ENCODE peak calls at places on chromosomes 6 and 20, in four cellular contexts. U is GM12878, J is HepG2, H is WTC11. V is an unnamed sample.

GRCh38 chr20:6644818-6645620 is 122.5 kb upstream of the BMP2 start:
- DNase-seq in U (no peak), J (no peak), H (no peak), V (no peak)

GRCh38 chr6:32153252-32153834 is 598 bp upstream of the PPT2 start:
- DNase-seq in U (no peak), J (peak), H (peak), V (peak)

GRCh38 chr6:34341481-34341971 is 50.9 kb downstream of the NUDT3 start:
- DNase-seq in U (no peak), J (no peak), H (no peak), V (no peak)

GRCh38 chr6:72642435-72642834 is 20.6 kb downstream of the KCNQ5 start:
- DNase-seq in U (no peak), J (no peak), H (no peak), V (no peak)

GRCh38 chr6:53651764-53652401 is 13.7 kb downstream of the KLHL31 start:
- DNase-seq in U (no peak), J (peak), H (peak), V (no peak)

GRCh38 chr6:81785340-81785739 is 32.9 kb upstream of the TENT5A start:
- DNase-seq in U (no peak), J (no peak), H (no peak), V (no peak)

GRCh38 chr6:111559193-111560097 is 46.2 kb downstream of the TRAF3IP2 start:
- DNase-seq in U (no peak), J (peak), H (no peak), V (no peak)

GRCh38 chr6:129212081-129212480 is 329.1 kb downstream of the LAMA2 start:
- DNase-seq in U (no peak), J (no peak), H (no peak), V (no peak)

GRCh38 chr6:111580826-111581505 is 24.7 kb downstream of the TRAF3IP2 start:
- DNase-seq in U (no peak), J (no peak), H (peak), V (no peak)

DNA sequence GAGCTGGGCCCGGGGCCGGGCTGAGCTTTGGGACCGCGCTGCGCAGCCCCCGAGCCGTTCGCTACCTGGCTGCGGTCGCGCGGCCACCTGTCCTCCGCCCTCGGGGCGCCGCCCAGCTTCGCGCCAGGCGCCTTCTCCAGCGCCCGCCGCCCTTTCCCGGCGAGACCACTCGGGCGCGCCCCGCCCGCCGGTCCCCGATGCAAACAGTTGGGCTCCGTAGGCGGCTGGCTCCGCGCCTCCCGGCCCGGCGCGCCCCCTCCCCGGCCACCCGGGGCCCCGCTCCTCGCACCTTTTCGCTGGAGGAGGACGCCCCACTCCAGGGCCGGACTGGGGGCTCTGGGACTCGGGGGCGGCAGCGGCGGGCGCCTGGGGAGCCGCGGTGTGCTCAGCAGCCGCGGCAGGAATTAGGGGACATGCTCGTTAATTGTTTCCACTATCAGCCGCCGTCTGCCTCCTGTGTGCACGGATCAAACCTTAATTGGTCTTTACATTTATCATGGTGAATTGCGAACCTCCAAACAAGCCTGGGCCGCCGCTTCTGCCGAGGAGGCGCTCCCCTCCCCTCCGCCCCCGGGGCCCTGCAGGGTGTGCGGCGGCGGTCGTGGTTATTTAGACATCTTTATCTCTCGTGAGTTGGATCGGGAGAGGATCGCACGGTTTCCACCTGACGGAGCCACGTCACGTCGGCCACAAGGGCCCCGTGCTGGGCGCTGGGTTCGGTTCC is 916 bp upstream of the CNR1 start:
- DNase-seq in U (no peak), J (no peak), H (peak), V (no peak)
- TF ChIP-seq TCF7 in U (no peak), J (no peak), H (no peak), V (no peak)

DNA sequence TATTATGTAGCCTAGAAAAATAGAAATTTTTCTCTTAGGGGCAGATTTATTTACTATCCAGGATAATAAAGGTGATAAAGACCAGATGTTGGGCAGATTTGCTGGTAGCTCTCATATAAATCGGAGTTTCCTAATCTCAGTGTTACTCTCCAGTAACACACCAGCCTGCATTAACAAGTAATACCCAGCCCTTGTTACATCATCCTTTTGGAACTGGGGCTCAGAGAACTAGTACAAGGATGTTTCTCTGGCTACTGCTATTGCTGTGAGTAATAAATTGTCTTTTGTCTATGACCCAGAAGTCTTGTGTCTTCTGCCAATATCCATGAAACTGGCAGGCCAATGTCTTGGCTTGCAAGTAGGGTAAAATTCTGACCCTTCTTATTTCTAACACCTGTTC is 16.8 kb downstream of the TPD52L1 start:
- DNase-seq in U (no peak), J (no peak), H (no peak), V (no peak)
- TF ChIP-seq TCF7 in U (no peak), J (no peak), H (no peak), V (no peak)

DNA sequence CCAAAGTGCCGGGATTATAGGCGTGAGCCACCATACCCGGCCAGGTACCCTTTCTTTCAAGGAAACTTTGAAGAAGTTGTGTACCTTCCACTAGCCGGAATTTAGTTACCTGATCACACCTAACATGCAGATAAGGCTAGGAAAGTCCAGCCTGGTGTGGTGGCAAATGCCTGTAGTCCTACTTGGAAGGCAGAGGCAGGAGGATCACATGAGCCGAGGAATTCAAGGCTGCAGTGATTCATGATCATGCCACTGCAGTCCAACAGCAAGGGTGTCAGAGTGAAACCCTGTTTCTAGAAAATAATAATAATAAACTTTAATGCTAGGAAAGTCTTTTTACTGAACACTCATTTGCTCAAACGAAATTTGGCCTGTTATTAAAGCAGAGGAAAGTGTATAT is 21.0 kb downstream of the NFYA start:
- DNase-seq in U (no peak), J (no peak), H (no peak), V (no peak)
- TF ChIP-seq TCF7 in U (no peak), J (no peak), H (no peak), V (no peak)

DNA sequence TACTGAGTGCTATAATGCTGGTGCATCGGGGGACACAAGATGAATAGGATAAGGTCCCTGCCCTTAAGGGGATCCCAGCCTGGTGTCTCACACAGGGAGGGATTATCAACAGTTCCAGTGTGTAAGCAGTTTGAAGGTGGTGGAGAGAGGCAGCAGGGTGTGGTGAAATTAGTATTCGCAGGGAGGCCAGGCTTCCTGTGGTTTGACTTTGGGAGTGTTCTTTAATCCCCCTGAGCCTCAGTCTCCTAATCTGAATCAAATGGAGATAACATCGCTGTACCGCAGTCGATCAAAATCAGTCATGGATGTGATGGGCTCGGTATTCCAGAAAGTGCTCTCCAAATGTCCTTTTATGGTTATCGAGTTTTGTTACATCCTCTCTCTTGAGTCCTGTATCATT is 288.1 kb upstream of the SUPT3H start:
- DNase-seq in U (no peak), J (no peak), H (no peak), V (no peak)
- TF ChIP-seq TCF7 in U (no peak), J (no peak), H (no peak), V (no peak)

DNA sequence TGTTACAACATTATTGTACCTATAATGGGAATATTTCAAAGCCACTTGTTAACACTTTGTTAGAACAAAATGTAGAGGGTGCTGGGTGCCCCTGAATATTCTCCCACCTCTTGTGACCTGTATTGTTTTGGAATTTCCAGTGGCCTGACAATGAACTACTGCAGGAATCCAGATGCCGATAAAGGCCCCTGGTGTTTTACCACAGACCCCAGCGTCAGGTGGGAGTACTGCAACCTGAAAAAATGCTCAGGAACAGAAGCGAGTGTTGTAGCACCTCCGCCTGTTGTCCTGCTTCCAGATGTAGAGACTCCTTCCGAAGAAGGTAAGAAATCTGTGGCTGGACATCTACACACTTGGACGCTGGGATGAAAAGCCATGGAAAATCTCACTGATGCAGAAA is 28.9 kb downstream of the PLG start:
- DNase-seq in U (no peak), J (peak), H (peak), V (peak)
- TF ChIP-seq TCF7 in U (no peak), J (no peak), H (no peak), V (no peak)

GRCh38 chr20:47118201-47118600 is 223.6 kb downstream of the EYA2 start:
- DNase-seq in U (no peak), J (no peak), H (no peak), V (no peak)
- TF ChIP-seq TCF7 in U (no peak), J (no peak), H (no peak), V (no peak)

GRCh38 chr6:145735356-145736165 is at the start of gene EPM2A:
- DNase-seq in U (peak), J (peak), H (peak), V (peak)

GRCh38 chr6:145738265-145738664 is 2.9 kb upstream of the EPM2A start:
- DNase-seq in U (no peak), J (no peak), H (no peak), V (no peak)

GRCh38 chr6:145733770-145734169 is 1.6 kb downstream of the EPM2A start:
- DNase-seq in U (no peak), J (no peak), H (no peak), V (no peak)

GRCh38 chr6:145734486-145735355 is 599 bp downstream of the EPM2A start:
- DNase-seq in U (no peak), J (peak), H (peak), V (peak)

GRCh38 chr6:145736854-145737181 is 1.5 kb upstream of the EPM2A start:
- DNase-seq in U (no peak), J (no peak), H (no peak), V (no peak)
- TF ChIP-seq TCF7 in U (no peak), J (no peak), H (no peak), V (no peak)